ENCODE peak calls at places on chromosomes 5 and 9, in eight cellular contexts. Q, U, Z, B, X, I, G and M are unnamed samples.

GRCh38 chr9:3916984-3917383 is 382.9 kb downstream of the GLIS3 start:
- ATAC-seq in G (no peak), I (no peak), Q (peak; percentile 26), U (no peak), X (no peak), B (no peak), Z (no peak), M (no peak)

GRCh38 chr5:143635146-143635752 is 176.7 kb upstream of the HMHB1 start:
- ATAC-seq in I (no peak), B (no peak), Z (no peak), U (no peak), G (no peak), X (peak; percentile 96), Q (peak; percentile 50), M (no peak)

GRCh38 chr5:179505636-179506261 is 44.6 kb upstream of the RUFY1 start:
- ATAC-seq in G (no peak), X (peak; percentile 22), U (no peak), B (no peak), I (no peak), Q (no peak), Z (no peak), M (no peak)

GRCh38 chr5:160159991-160160826 is 41.0 kb upstream of the PWWP2A start:
- ATAC-seq in Z (no peak), I (no peak), Q (no peak), B (peak; percentile 85), X (no peak), U (no peak), G (no peak), M (no peak)

GRCh38 chr5:112012112-112012511 is 255.1 kb upstream of the NREP start:
- ATAC-seq in B (no peak), Q (no peak), U (no peak), Z (no peak), I (no peak), G (no peak), X (no peak), M (no peak)

GRCh38 chr9:72913382-72914009 is 39.4 kb downstream of the ALDH1A1 start:
- ATAC-seq in I (no peak), X (no peak), B (no peak), Z (no peak), G (no peak), U (no peak), Q (peak; percentile 20), M (no peak)

GRCh38 chr9:127568618-127568970 is 43.5 kb upstream of the STXBP1 start:
- ATAC-seq in B (peak; percentile 15), X (no peak), Q (no peak), U (no peak), I (peak; percentile 4), Z (no peak), G (peak; percentile 28), M (no peak)

GRCh38 chr5:102283111-102283797 is 12.8 kb downstream of the SLCO4C1 start:
- ATAC-seq in Z (no peak), X (no peak), B (no peak), G (no peak), U (no peak), Q (no peak), I (no peak), M (no peak)

GRCh38 chr9:6096821-6097220 is 81.4 kb upstream of the RANBP6 start:
- ATAC-seq in B (no peak), Z (peak; percentile 90), U (peak; percentile 86), Q (no peak), X (no peak), I (peak; percentile 98), G (no peak), M (no peak)

GRCh38 chr5:1178529-1179382 is 22.6 kb upstream of the SLC6A19 start:
- ATAC-seq in G (no peak), X (no peak), Z (no peak), B (no peak), U (no peak), I (no peak), Q (no peak), M (no peak)

GRCh38 chr5:93715327-93715726 is 26.1 kb downstream of the POU5F2 start:
- ATAC-seq in X (no peak), Q (no peak), B (no peak), U (no peak), G (no peak), I (no peak), Z (no peak), M (no peak)

GRCh38 chr9:132078369-132079356 is 1.0 kb downstream of the MED27 start:
- ATAC-seq in Z (no peak), I (peak; percentile 29), X (peak; percentile 40), Q (no peak), G (peak; percentile 46), B (no peak), U (peak; percentile 46), M (peak; percentile 44)

GRCh38 chr5:43305948-43306563 is 7.2 kb downstream of the HMGCS1 start:
- ATAC-seq in X (peak; percentile 66), I (peak; percentile 28), G (peak; percentile 75), Q (no peak), B (peak; percentile 50), U (peak; percentile 59), Z (peak; percentile 35), M (no peak)

GRCh38 chr9:15286288-15286834 is 20.7 kb downstream of the TTC39B start:
- ATAC-seq in U (no peak), X (no peak), G (peak; percentile 31), Q (no peak), I (no peak), Z (no peak), B (no peak), M (no peak)

GRCh38 chr5:93677344-93678021 is 63.9 kb downstream of the POU5F2 start:
- ATAC-seq in U (peak; percentile 43), X (peak; percentile 64), Z (no peak), I (no peak), G (no peak), B (peak; percentile 95), Q (peak; percentile 67), M (no peak)

GRCh38 chr5:75985077-75985476 is 98.1 kb upstream of the SV2C start:
- ATAC-seq in Q (no peak), G (no peak), B (peak; percentile 81), I (no peak), U (no peak), Z (no peak), X (no peak), M (no peak)

GRCh38 chr9:121217609-121218292 is 16.1 kb upstream of the RAB14 start:
- ATAC-seq in Q (no peak), Z (peak; percentile 76), U (peak; percentile 85), I (peak; percentile 86), G (no peak), X (no peak), B (no peak), M (no peak)

GRCh38 chr5:164002653-164003052 is 497.2 kb downstream of the MAT2B start:
- ATAC-seq in Z (peak; percentile 41), I (peak; percentile 74), B (no peak), Q (no peak), U (peak; percentile 89), X (no peak), G (peak; percentile 19), M (peak; percentile 50)

GRCh38 chr5:79416499-79416898 is 97.4 kb downstream of the HOMER1 start:
- ATAC-seq in Z (no peak), B (no peak), I (no peak), G (peak; percentile 17), U (no peak), X (peak; percentile 82), Q (peak; percentile 48), M (no peak)

GRCh38 chr9:100505564-100506159 is 32.7 kb downstream of the TMEFF1 start:
- ATAC-seq in B (peak; percentile 84), X (peak; percentile 84), Z (no peak), Q (no peak), G (no peak), I (no peak), U (peak; percentile 77), M (no peak)

GRCh38 chr9:79809477-79809876 is 237.7 kb downstream of the TLE4 start:
- ATAC-seq in Z (no peak), U (no peak), B (no peak), I (no peak), G (no peak), X (no peak), Q (no peak), M (no peak)